ENCODE peak calls at places on chromosome 7, in four cellular contexts. M, Z, K and G are unnamed samples.

GRCh38 chr7:7438851-7439250 is 96.8 kb downstream of the COL28A1 start:
- DNase-seq in M (peak), Z (no peak), K (no peak), G (no peak)

GRCh38 chr7:90119178-90119971 is 34.9 kb upstream of the STEAP1 start:
- DNase-seq in M (peak), Z (peak), K (peak), G (peak)

GRCh38 chr7:79452032-79452494 is 1.4 kb downstream of the MAGI2 start:
- DNase-seq in M (peak), Z (no peak), K (no peak), G (no peak)

GRCh38 chr7:142925413-142925812 is 8.1 kb downstream of the TRPV5 start:
- DNase-seq in M (no peak), Z (no peak), K (no peak), G (no peak)

GRCh38 chr7:82690944-82691343 is 247.4 kb upstream of the CACNA2D1 start:
- DNase-seq in M (no peak), Z (no peak), K (no peak), G (no peak)

GRCh38 chr7:154960063-154960790 is 42.7 kb downstream of the PAXIP1 start:
- DNase-seq in M (no peak), Z (no peak), K (no peak), G (no peak)

GRCh38 chr7:44460325-44460724 is 30.1 kb downstream of the NUDCD3 start:
- DNase-seq in M (peak), Z (peak), K (peak), G (peak)

GRCh38 chr7:75937958-75938786 is 23.2 kb downstream of the POR start:
- DNase-seq in M (peak), Z (no peak), K (no peak), G (no peak)

GRCh38 chr7:138875794-138876193 is 77.8 kb upstream of the ATP6V0A4 start:
- DNase-seq in M (no peak), Z (peak), K (no peak), G (peak)

GRCh38 chr7:130994378-130995115 is 260.5 kb upstream of the KLF14 start:
- DNase-seq in M (no peak), Z (no peak), K (no peak), G (no peak)